ENCODE peak calls at places on chromosomes 2 and 18, in six cellular contexts. R is spleen, M is SK-N-SH, L is sigmoid colon, N is colonic mucosa, O is esophagus muscularis mucosa. C is an unnamed sample.

GRCh38 chr2:86225581-86225980 is 26.3 kb downstream of the MRPL35 start:
- DNase-seq in O (no peak), M (no peak), N (no peak), R (peak; percentile 87), L (peak; percentile 92), C (no peak)

GRCh38 chr2:36770542-36771287 is 74.2 kb downstream of the VIT start:
- DNase-seq in M (peak; percentile 64), R (peak; percentile 80), N (peak; percentile 36), L (no peak), O (no peak), C (peak; percentile 85)

GRCh38 chr2:58484201-58484600 is 243.1 kb upstream of the FANCL start:
- DNase-seq in L (no peak), R (no peak), M (no peak), O (no peak), N (no peak), C (no peak)

GRCh38 chr2:64487256-64488049 is 33.5 kb downstream of the LGALSL start:
- DNase-seq in L (no peak), R (no peak), N (no peak), M (no peak), O (no peak), C (no peak)

GRCh38 chr18:49788327-49788908 is 24.9 kb downstream of the ACAA2 start:
- DNase-seq in O (no peak), M (no peak), L (no peak), N (no peak), R (no peak), C (no peak)

GRCh38 chr2:8609357-8609804 is 72.5 kb upstream of the ID2 start:
- DNase-seq in R (no peak), M (no peak), N (peak; percentile 47), L (no peak), O (no peak), C (no peak)

GRCh38 chr2:96260404-96261260 is 5.2 kb downstream of the TMEM127 start:
- DNase-seq in M (peak; percentile 81), O (no peak), L (peak; percentile 77), N (peak; percentile 85), R (no peak), C (peak; percentile 87)

GRCh38 chr2:145691659-145692058 is 1171.7 kb upstream of the ZEB2 start:
- DNase-seq in M (no peak), R (no peak), L (no peak), O (no peak), N (no peak), C (no peak)

GRCh38 chr2:106193491-106193976 is 567 bp downstream of the UXS1 start:
- DNase-seq in O (no peak), M (peak; percentile 70), L (no peak), N (peak; percentile 65), R (peak; percentile 92), C (peak; percentile 68)

GRCh38 chr2:217988014-217988839 is 14.6 kb downstream of the TNS1 start:
- DNase-seq in M (peak; percentile 83), O (peak; percentile 98), R (peak; percentile 87), L (peak; percentile 93), N (peak; percentile 86), C (peak; percentile 91)

GRCh38 chr2:172701250-172701649 is 34.4 kb upstream of the RAPGEF4 start:
- DNase-seq in L (no peak), N (no peak), M (no peak), O (no peak), R (no peak), C (no peak)

GRCh38 chr2:194203898-194204297 is 1453.1 kb upstream of the SLC39A10 start:
- DNase-seq in O (no peak), M (no peak), R (no peak), L (no peak), N (no peak), C (no peak)

GRCh38 chr2:239688840-239689239 is 288.0 kb upstream of the HDAC4 start:
- DNase-seq in N (peak; percentile 9), M (no peak), O (peak; percentile 60), R (peak; percentile 64), L (no peak), C (no peak)

GRCh38 chr2:231199219-231199618 is 788 bp downstream of the ARMC9 start:
- DNase-seq in R (no peak), O (no peak), L (peak; percentile 69), M (no peak), N (peak; percentile 31), C (no peak)

GRCh38 chr2:43407826-43408783 is 181.7 kb upstream of the ZFP36L2 start:
- DNase-seq in M (no peak), L (no peak), R (no peak), O (no peak), N (no peak), C (no peak)

GRCh38 chr2:159086332-159086731 is 117.9 kb downstream of the TANC1 start:
- DNase-seq in L (no peak), R (no peak), N (peak; percentile 31), O (no peak), M (no peak), C (no peak)

GRCh38 chr2:234446404-234447076 is 50.3 kb downstream of the ARL4C start:
- DNase-seq in L (peak; percentile 83), M (no peak), R (peak; percentile 95), N (peak; percentile 49), O (peak; percentile 93), C (no peak)

GRCh38 chr2:147560810-147561521 is 283.9 kb upstream of the ACVR2A start:
- DNase-seq in N (no peak), O (no peak), M (no peak), L (no peak), R (no peak), C (no peak)

GRCh38 chr2:25201265-25201664 is 32.9 kb upstream of the POMC start:
- DNase-seq in L (no peak), M (no peak), N (no peak), O (no peak), R (no peak), C (no peak)

GRCh38 chr2:205056066-205056678 is 510.9 kb downstream of the PARD3B start:
- DNase-seq in O (no peak), R (no peak), N (no peak), L (no peak), M (no peak), C (no peak)

GRCh38 chr2:202221873-202222272 is 16.5 kb downstream of the SUMO1 start:
- DNase-seq in O (no peak), L (no peak), R (no peak), N (no peak), M (peak; percentile 10), C (peak; percentile 33)

GRCh38 chr2:120831891-120832290 is 96.2 kb downstream of the GLI2 start:
- DNase-seq in N (no peak), O (no peak), R (peak; percentile 61), M (no peak), L (peak; percentile 62), C (no peak)

GRCh38 chr18:69447886-69448285 is 47.2 kb downstream of the DOK6 start:
- DNase-seq in M (no peak), R (no peak), O (no peak), N (no peak), L (no peak), C (no peak)

GRCh38 chr2:237326250-237327171 is 87.5 kb downstream of the COL6A3 start:
- DNase-seq in O (no peak), L (peak; percentile 66), M (no peak), N (no peak), R (no peak), C (no peak)
- H3K36me3 ChIP-seq in O (no peaks in the 10 kb centered on the region), L (no peaks in the 10 kb centered on the region), M (no peaks in the 10 kb centered on the region), N (no peaks in the 10 kb centered on the region), R (no peaks in the 10 kb centered on the region), C (no peaks in the 10 kb centered on the region)

DNA sequence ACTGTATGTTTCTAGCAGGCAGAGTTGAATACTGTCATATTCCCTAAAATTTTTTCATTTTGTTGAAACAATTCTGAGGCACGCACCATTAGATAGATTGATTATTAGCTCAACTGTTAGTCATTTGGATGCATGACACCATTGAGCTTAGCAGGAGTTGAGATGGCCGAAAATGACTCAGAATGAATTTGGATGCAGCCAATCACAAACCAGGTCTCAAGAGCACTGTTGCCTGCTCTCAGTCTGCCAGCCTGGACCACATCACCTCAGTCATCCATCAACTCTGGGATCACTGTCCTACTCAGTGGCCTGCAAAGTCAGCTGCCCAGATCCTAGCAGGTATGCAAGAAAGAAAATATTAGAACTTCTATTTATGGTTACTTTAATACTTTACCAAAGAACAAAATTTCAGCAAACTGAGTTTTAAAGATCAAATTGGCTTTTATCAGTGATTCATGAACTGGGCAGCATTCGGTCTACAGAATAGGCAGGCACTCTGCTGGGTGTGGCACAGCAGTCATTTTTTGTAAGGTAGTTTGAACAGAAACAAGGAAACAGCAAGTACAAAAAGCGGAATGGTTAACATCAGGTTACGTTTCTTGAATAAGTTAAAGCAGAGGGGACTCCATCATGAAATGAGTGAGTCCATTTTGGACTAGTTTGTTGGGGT is 152.7 kb upstream of the ARHGAP28 start:
- DNase-seq in L (no peak), R (no peak), N (no peak), O (peak; percentile 31), M (no peak), C (no peak)
- H3K27me3 ChIP-seq in L (no peaks in the 10 kb centered on the region), R (no peaks in the 10 kb centered on the region), N (no peaks in the 10 kb centered on the region), O (no peaks in the 10 kb centered on the region), M (no peaks in the 10 kb centered on the region), C (no peaks in the 10 kb centered on the region)

GRCh38 chr18:74632856-74633255 is 35.2 kb downstream of the ZNF407 start:
- DNase-seq in O (no peak), L (no peak), N (no peak), M (no peak), R (no peak), C (no peak)

GRCh38 chr18:74632088-74632679 is 34.5 kb downstream of the ZNF407 start:
- DNase-seq in L (no peak), R (no peak), M (no peak), N (no peak), O (no peak), C (no peak)

GRCh38 chr18:74630804-74631203 is 33.1 kb downstream of the ZNF407 start:
- DNase-seq in N (no peak), O (no peak), M (no peak), L (no peak), R (no peak), C (no peak)

GRCh38 chr18:74633652-74634352 is 36.1 kb downstream of the ZNF407 start:
- DNase-seq in N (no peak), O (no peak), R (no peak), M (no peak), L (no peak), C (no peak)

DNA sequence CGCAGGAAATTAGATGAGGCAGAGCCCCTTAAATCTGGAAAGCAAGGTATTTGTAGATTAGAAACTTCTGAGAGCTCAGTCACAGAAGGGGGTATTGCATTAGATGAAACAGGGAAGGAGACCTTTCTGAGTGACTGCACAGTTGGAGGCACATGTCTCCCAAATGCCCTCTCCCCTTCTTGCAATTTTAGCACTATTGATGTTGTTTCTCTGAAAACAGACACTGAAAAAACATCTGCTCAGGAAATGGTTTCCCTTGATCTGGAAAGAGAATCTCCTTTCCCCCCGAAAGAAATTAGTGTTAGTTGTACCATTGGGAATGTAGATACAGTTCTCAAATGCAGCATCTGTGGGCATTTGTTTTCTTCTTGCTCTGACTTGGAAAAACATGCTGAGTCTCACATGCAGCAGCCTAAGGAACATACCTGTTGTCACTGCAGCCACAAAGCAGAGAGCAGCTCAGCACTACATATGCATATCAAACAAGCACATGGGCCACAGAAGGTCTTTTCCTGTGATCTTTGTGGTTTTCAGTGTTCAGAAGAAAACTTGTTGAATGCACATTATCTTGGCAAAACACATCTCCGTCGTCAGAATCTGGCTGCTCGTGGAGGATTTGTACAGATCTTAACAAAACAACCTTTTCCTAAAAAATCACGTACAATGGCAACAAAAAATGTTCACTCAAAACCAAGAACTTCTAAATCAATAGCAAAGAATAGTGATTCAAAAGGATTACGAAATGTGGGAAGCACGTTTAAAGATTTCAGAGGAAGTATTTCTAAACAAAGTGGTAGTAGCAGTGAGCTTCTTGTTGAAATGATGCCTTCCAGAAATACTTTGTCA is 33.8 kb downstream of the ZNF407 start:
- DNase-seq in L (no peak), N (no peak), M (no peak), O (no peak), R (no peak), C (no peak)
- H3K4me3 ChIP-seq in L (no peak overlapping the region), N (no peak overlapping the region), M (no peak overlapping the region), O (no peak overlapping the region), R (no peak overlapping the region), C (no peak overlapping the region)

GRCh38 chr18:74510770-74511095 is 14.6 kb downstream of the CNDP2 start:
- DNase-seq in R (no peak), O (no peak), M (no peak), N (no peak), L (peak; percentile 28), C (no peak)
- H3K36me3 ChIP-seq in R (peaks cover 96% of the 10 kb centered on the region), O (peaks cover 99% of the 10 kb centered on the region), M (peaks cover 67% of the 10 kb centered on the region), N (peaks cover 32% of the 10 kb centered on the region), L (peaks cover under 1% of the 10 kb centered on the region), C (peaks cover 35% of the 10 kb centered on the region)

C was measured in H7.